ENCODE peak calls at places on chromosomes 1 and 21, in four cellular contexts. One of them, this sample, is unnamed.
A peak's percentile ranks its signal among the peaks of the same experiment; 100 is the strongest.

GRCh38 chr1:53470155-53470554 is 11.0 kb downstream of the DMRTB1 start:
- DNase-seq in epithelial cell of esophagus: peak; percentile 62
- DNase-seq in BJ: no peak
- DNase-seq in transverse colon: peak; percentile 53
- DNase-seq in this sample: no peak

GRCh38 chr1:231517076-231517475 is 11.4 kb upstream of the TSNAX start:
- DNase-seq in epithelial cell of esophagus: no peak
- DNase-seq in BJ: no peak
- DNase-seq in transverse colon: no peak
- DNase-seq in this sample: no peak

GRCh38 chr1:151828931-151829330 is 2.7 kb downstream of the RORC start:
- DNase-seq in epithelial cell of esophagus: peak; percentile 60
- DNase-seq in BJ: no peak
- DNase-seq in transverse colon: no peak
- DNase-seq in this sample: no peak

GRCh38 chr1:107254306-107254705 is 113.5 kb downstream of the NTNG1 start:
- DNase-seq in epithelial cell of esophagus: no peak
- DNase-seq in BJ: no peak
- DNase-seq in transverse colon: no peak
- DNase-seq in this sample: no peak

GRCh38 chr1:24289937-24290595 is 29.1 kb upstream of the GRHL3 start:
- DNase-seq in epithelial cell of esophagus: peak; percentile 93
- DNase-seq in BJ: no peak
- DNase-seq in transverse colon: peak; percentile 83
- DNase-seq in this sample: peak; percentile 66

GRCh38 chr1:226596531-226597165 is 48.1 kb downstream of the STUM start:
- DNase-seq in epithelial cell of esophagus: no peak
- DNase-seq in BJ: no peak
- DNase-seq in transverse colon: no peak
- DNase-seq in this sample: no peak

GRCh38 chr1:228070851-228071250 is 11.7 kb upstream of the ARF1 start:
- DNase-seq in epithelial cell of esophagus: no peak
- DNase-seq in BJ: no peak
- DNase-seq in transverse colon: no peak
- DNase-seq in this sample: no peak

GRCh38 chr21:45001134-45002095 is 61.6 kb downstream of the SLX9 start:
- DNase-seq in epithelial cell of esophagus: peak; percentile 84
- DNase-seq in BJ: no peak
- DNase-seq in transverse colon: peak; percentile 63
- DNase-seq in this sample: no peak

GRCh38 chr1:46202975-46203737 is at the start of gene LURAP1:
- DNase-seq in epithelial cell of esophagus: peak; percentile 58
- DNase-seq in BJ: no peak
- DNase-seq in transverse colon: no peak
- DNase-seq in this sample: no peak

GRCh38 chr1:31397360-31398095 is 15.5 kb upstream of the SERINC2 start:
- DNase-seq in epithelial cell of esophagus: peak; percentile 42
- DNase-seq in BJ: no peak
- DNase-seq in transverse colon: no peak
- DNase-seq in this sample: no peak

GRCh38 chr1:5708266-5708978 is 283.8 kb downstream of the NPHP4 start:
- DNase-seq in epithelial cell of esophagus: no peak
- DNase-seq in BJ: no peak
- DNase-seq in transverse colon: no peak
- DNase-seq in this sample: no peak

GRCh38 chr1:160168609-160169369 is 17.4 kb downstream of the ATP1A4 start:
- DNase-seq in epithelial cell of esophagus: no peak
- DNase-seq in BJ: no peak
- DNase-seq in transverse colon: no peak
- DNase-seq in this sample: no peak

GRCh38 chr1:161226320-161226711 is 456 bp downstream of the TOMM40L start:
- DNase-seq in epithelial cell of esophagus: no peak
- DNase-seq in BJ: no peak
- DNase-seq in transverse colon: no peak
- DNase-seq in this sample: no peak

GRCh38 chr1:44655609-44656008 is 18.7 kb downstream of the TMEM53 start:
- DNase-seq in epithelial cell of esophagus: no peak
- DNase-seq in BJ: no peak
- DNase-seq in transverse colon: no peak
- DNase-seq in this sample: no peak

GRCh38 chr1:201761871-201762270 is 67.1 kb upstream of the IPO9 start:
- DNase-seq in epithelial cell of esophagus: no peak
- DNase-seq in BJ: no peak
- DNase-seq in transverse colon: no peak
- DNase-seq in this sample: no peak

GRCh38 chr1:63051356-63051755 is 267.4 kb downstream of the ATG4C start:
- DNase-seq in epithelial cell of esophagus: no peak
- DNase-seq in BJ: no peak
- DNase-seq in transverse colon: no peak
- DNase-seq in this sample: no peak

GRCh38 chr1:153422450-153423068 is 6.2 kb downstream of the S100A7A start:
- DNase-seq in epithelial cell of esophagus: peak; percentile 75
- DNase-seq in BJ: no peak
- DNase-seq in transverse colon: peak; percentile 66
- DNase-seq in this sample: no peak

GRCh38 chr1:30087465-30087864 is 635.9 kb downstream of the MATN1 start:
- DNase-seq in epithelial cell of esophagus: no peak
- DNase-seq in BJ: no peak
- DNase-seq in transverse colon: no peak
- DNase-seq in this sample: no peak

GRCh38 chr1:190129367-190129766 is 348.3 kb downstream of the BRINP3 start:
- DNase-seq in epithelial cell of esophagus: no peak
- DNase-seq in BJ: no peak
- DNase-seq in transverse colon: no peak
- DNase-seq in this sample: no peak

GRCh38 chr1:2405588-2406295 is 6.6 kb downstream of the PEX10 start:
- DNase-seq in epithelial cell of esophagus: no peak
- DNase-seq in BJ: no peak
- DNase-seq in transverse colon: no peak
- DNase-seq in this sample: no peak

GRCh38 chr1:230103341-230104173 is 36.5 kb downstream of the GALNT2 start:
- DNase-seq in epithelial cell of esophagus: no peak
- DNase-seq in BJ: no peak
- DNase-seq in transverse colon: no peak
- DNase-seq in this sample: no peak

GRCh38 chr1:67716800-67717199 is 31.8 kb downstream of the GADD45A start:
- DNase-seq in epithelial cell of esophagus: peak; percentile 96
- DNase-seq in BJ: no peak
- DNase-seq in transverse colon: peak; percentile 71
- DNase-seq in this sample: no peak

GRCh38 chr1:45246760-45247159 is 40.4 kb upstream of the ZSWIM5 start:
- DNase-seq in epithelial cell of esophagus: peak; percentile 76
- DNase-seq in BJ: peak; percentile 90
- DNase-seq in transverse colon: no peak
- DNase-seq in this sample: peak; percentile 60

GRCh38 chr1:155910621-155911121 is 478 bp downstream of the RIT1 start:
- DNase-seq in epithelial cell of esophagus: peak; percentile 31
- DNase-seq in BJ: no peak
- DNase-seq in transverse colon: no peak
- DNase-seq in this sample: no peak

GRCh38 chr1:45198185-45198584 is 8.2 kb downstream of the ZSWIM5 start:
- DNase-seq in epithelial cell of esophagus: no peak
- DNase-seq in BJ: no peak
- DNase-seq in transverse colon: no peak
- DNase-seq in this sample: no peak

GRCh38 chr1:18484726-18485125 is 4.0 kb downstream of the KLHDC7A start:
- DNase-seq in epithelial cell of esophagus: no peak
- DNase-seq in BJ: no peak
- DNase-seq in transverse colon: no peak
- DNase-seq in this sample: no peak
- TF ChIP-seq CTCF in epithelial cell of esophagus: no peak
- TF ChIP-seq CTCF in BJ: no peak
- TF ChIP-seq CTCF in transverse colon: no peak
- TF ChIP-seq CTCF in this sample: no peak

DNA sequence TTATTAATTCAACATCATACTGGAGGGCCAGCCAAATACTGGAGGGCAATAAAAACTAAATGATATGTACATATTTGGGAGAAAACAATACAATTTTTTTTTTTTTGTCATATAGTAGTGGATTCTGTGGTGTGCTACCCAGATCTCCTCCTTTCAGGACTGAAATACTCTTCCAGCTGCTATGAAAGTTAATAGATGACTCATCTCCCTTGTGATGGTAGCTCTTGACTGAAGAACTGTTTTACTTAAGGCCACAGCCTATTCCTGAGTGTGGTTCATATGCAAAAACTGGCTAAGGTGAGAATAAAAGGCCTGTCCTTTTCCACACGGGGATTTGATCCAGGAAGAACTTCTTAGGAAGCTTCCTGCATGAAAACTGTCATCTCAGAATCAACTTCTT is 307.9 kb downstream of the HLX start:
- DNase-seq in epithelial cell of esophagus: no peak
- DNase-seq in BJ: no peak
- DNase-seq in transverse colon: no peak
- DNase-seq in this sample: no peak
- TF ChIP-seq CTCF in epithelial cell of esophagus: no peak
- TF ChIP-seq CTCF in BJ: no peak
- TF ChIP-seq CTCF in transverse colon: no peak
- TF ChIP-seq CTCF in this sample: no peak

GRCh38 chr1:88685239-88685604 is 1.1 kb downstream of the PKN2 start:
- DNase-seq in epithelial cell of esophagus: peak; percentile 8
- DNase-seq in BJ: no peak
- DNase-seq in transverse colon: no peak
- DNase-seq in this sample: no peak
- TF ChIP-seq CTCF in epithelial cell of esophagus: no peak
- TF ChIP-seq CTCF in BJ: no peak
- TF ChIP-seq CTCF in transverse colon: no peak
- TF ChIP-seq CTCF in this sample: no peak

GRCh38 chr1:169466259-169467230 is 19.2 kb downstream of the SLC19A2 start:
- DNase-seq in epithelial cell of esophagus: peak; percentile 58
- DNase-seq in BJ: no peak
- DNase-seq in transverse colon: peak; percentile 26
- DNase-seq in this sample: no peak
- TF ChIP-seq CTCF in epithelial cell of esophagus: peak; percentile 39
- TF ChIP-seq CTCF in BJ: peak; percentile 48
- TF ChIP-seq CTCF in transverse colon: peak; percentile 47
- TF ChIP-seq CTCF in this sample: peak; percentile 40

GRCh38 chr1:21813542-21813941 is 1.5 kb downstream of the LDLRAD2 start:
- DNase-seq in epithelial cell of esophagus: no peak
- DNase-seq in BJ: no peak
- DNase-seq in transverse colon: no peak
- DNase-seq in this sample: no peak

GRCh38 chr1:21816602-21817302 is 4.7 kb downstream of the LDLRAD2 start:
- DNase-seq in epithelial cell of esophagus: peak; percentile 41
- DNase-seq in BJ: peak; percentile 15
- DNase-seq in transverse colon: no peak
- DNase-seq in this sample: peak; percentile 19

GRCh38 chr1:21814981-21815583 is 3.0 kb downstream of the LDLRAD2 start:
- DNase-seq in epithelial cell of esophagus: no peak
- DNase-seq in BJ: no peak
- DNase-seq in transverse colon: no peak
- DNase-seq in this sample: no peak

GRCh38 chr1:21814241-21814918 is 2.3 kb downstream of the LDLRAD2 start:
- DNase-seq in epithelial cell of esophagus: no peak
- DNase-seq in BJ: no peak
- DNase-seq in transverse colon: peak; percentile 31
- DNase-seq in this sample: no peak

GRCh38 chr1:21815724-21816311 is 3.8 kb downstream of the LDLRAD2 start:
- DNase-seq in epithelial cell of esophagus: no peak
- DNase-seq in BJ: no peak
- DNase-seq in transverse colon: peak; percentile 17
- DNase-seq in this sample: no peak
- TF ChIP-seq CTCF in epithelial cell of esophagus: no peak
- TF ChIP-seq CTCF in BJ: no peak
- TF ChIP-seq CTCF in transverse colon: no peak
- TF ChIP-seq CTCF in this sample: no peak

DNA sequence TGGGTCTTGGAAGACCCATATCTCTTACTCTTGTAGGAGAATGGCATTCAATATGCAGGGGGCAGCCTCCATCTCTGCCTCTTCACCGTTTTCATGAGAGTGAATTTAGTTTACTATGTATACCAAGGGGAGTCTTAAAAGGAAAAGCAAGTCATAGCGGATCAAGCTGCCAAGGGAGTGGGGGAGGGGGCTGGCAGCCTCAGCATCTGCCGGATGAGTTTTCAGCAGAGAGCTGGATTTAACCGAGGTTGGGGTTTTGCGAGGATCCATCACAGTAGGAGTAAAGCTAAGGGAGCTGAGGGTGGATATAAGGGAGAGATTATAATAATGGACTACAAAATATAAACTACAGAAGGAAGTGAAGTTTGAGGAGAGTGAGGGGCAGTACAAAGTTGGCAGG is 9.9 kb downstream of the CD160 start:
- DNase-seq in epithelial cell of esophagus: no peak
- DNase-seq in BJ: no peak
- DNase-seq in transverse colon: no peak
- DNase-seq in this sample: no peak
- TF ChIP-seq CTCF in epithelial cell of esophagus: no peak
- TF ChIP-seq CTCF in BJ: no peak
- TF ChIP-seq CTCF in transverse colon: no peak
- TF ChIP-seq CTCF in this sample: no peak